ENCODE peak calls at places on chromosomes 13 and 19, in five cellular contexts. O is mucosa of descending colon, U is ascending aorta, Z is AG10803, T is fibroblast of lung. W is an unnamed sample.

GRCh38 chr13:110520431-110521295 is 40.9 kb downstream of the RAB20 start:
- DNase-seq in T (peak; percentile 66), U (peak; percentile 82), O (peak; percentile 87), Z (peak; percentile 86), W (peak; percentile 85)

GRCh38 chr19:18637644-18638630 is 1.1 kb downstream of the KLHL26 start:
- DNase-seq in Z (no peak), O (peak; percentile 67), T (no peak), U (no peak), W (no peak)

GRCh38 chr19:29547981-29548380 is 22.2 kb downstream of the VSTM2B start:
- DNase-seq in O (no peak), T (no peak), Z (no peak), U (no peak), W (no peak)

GRCh38 chr13:80955487-80955886 is 614.6 kb upstream of the SPRY2 start:
- DNase-seq in U (no peak), Z (no peak), O (no peak), T (peak; percentile 42), W (peak; percentile 47)

GRCh38 chr13:29800687-29801086 is 49.7 kb downstream of the UBL3 start:
- DNase-seq in O (no peak), Z (no peak), U (no peak), T (no peak), W (no peak)

GRCh38 chr19:16849168-16849567 is 20.0 kb downstream of the SIN3B start:
- DNase-seq in O (no peak), U (no peak), T (no peak), Z (peak; percentile 24), W (no peak)

GRCh38 chr19:49638360-49638759 is 1.6 kb downstream of the RRAS start:
- DNase-seq in O (peak; percentile 56), T (no peak), U (no peak), Z (peak; percentile 30), W (peak; percentile 28)

GRCh38 chr13:38283346-38283745 is 66.3 kb upstream of the UFM1 start:
- DNase-seq in T (no peak), O (no peak), U (no peak), Z (peak; percentile 12), W (no peak)

GRCh38 chr19:33866696-33867095 is 70.0 kb downstream of the KCTD15 start:
- DNase-seq in O (no peak), Z (no peak), U (no peak), T (no peak), W (no peak)

GRCh38 chr13:33494596-33495214 is 209.2 kb upstream of the STARD13 start:
- DNase-seq in U (no peak), O (no peak), T (peak; percentile 98), Z (peak; percentile 77), W (peak; percentile 98)

GRCh38 chr13:111248822-111249221 is 71.6 kb upstream of the TEX29 start:
- DNase-seq in U (no peak), T (no peak), Z (no peak), O (no peak), W (no peak)

GRCh38 chr19:47228937-47229673 is 1.9 kb downstream of the BBC3 start:
- DNase-seq in Z (peak; percentile 57), O (peak; percentile 51), U (no peak), T (peak; percentile 46), W (peak; percentile 43)

GRCh38 chr13:109783447-109783814 is 3.0 kb downstream of the IRS2 start:
- DNase-seq in T (no peak), U (no peak), Z (no peak), O (peak; percentile 37), W (no peak)

GRCh38 chr13:110322126-110322827 is 15.2 kb downstream of the COL4A2 start:
- DNase-seq in Z (no peak), U (no peak), T (no peak), O (no peak), W (no peak)

GRCh38 chr13:28750187-28751045 is 31.6 kb upstream of the SLC46A3 start:
- DNase-seq in U (no peak), Z (peak; percentile 46), T (no peak), O (no peak), W (peak; percentile 66)

GRCh38 chr13:106867249-106867648 is 299.3 kb upstream of the ARGLU1 start:
- DNase-seq in O (no peak), U (no peak), Z (no peak), T (peak; percentile 2), W (peak; percentile 28)

GRCh38 chr19:35292986-35293732 is 1.2 kb downstream of the MAG start:
- DNase-seq in U (no peak), T (no peak), O (no peak), Z (no peak), W (no peak)

GRCh38 chr19:29687244-29687896 is 22.1 kb downstream of the PLEKHF1 start:
- DNase-seq in Z (peak; percentile 99), T (peak; percentile 99), U (no peak), O (no peak), W (peak; percentile 92)

GRCh38 chr19:19074172-19074905 is 10.5 kb downstream of the SLC25A42 start:
- DNase-seq in O (no peak), U (no peak), Z (no peak), T (no peak), W (no peak)

GRCh38 chr13:46686171-46686570 is 110.8 kb downstream of the ESD start:
- DNase-seq in O (no peak), U (no peak), Z (no peak), T (no peak), W (no peak)

GRCh38 chr19:54430306-54431254 is 15.3 kb downstream of the TTYH1 start:
- DNase-seq in T (no peak), Z (no peak), U (no peak), O (peak; percentile 71), W (peak; percentile 40)

GRCh38 chr13:101473458-101473857 is 21.0 kb downstream of the ITGBL1 start:
- DNase-seq in Z (peak; percentile 82), U (no peak), O (no peak), T (peak; percentile 89), W (peak; percentile 71)

GRCh38 chr13:99281811-99282263 is 23.7 kb upstream of the GPR18 start:
- DNase-seq in Z (peak; percentile 71), T (no peak), O (peak; percentile 55), U (peak; percentile 34), W (no peak)

GRCh38 chr13:112785419-112785856 is 95.6 kb downstream of the ATP11A start:
- DNase-seq in T (no peak), O (no peak), Z (no peak), U (no peak), W (no peak)

GRCh38 chr13:77359171-77359570 is 32.3 kb upstream of the MYCBP2 start:
- DNase-seq in U (no peak), Z (peak; percentile 23), T (peak; percentile 15), O (no peak), W (no peak)

GRCh38 chr13:45396548-45397095 is 21.6 kb downstream of the SLC25A30 start:
- DNase-seq in Z (no peak), O (no peak), U (no peak), T (no peak), W (peak; percentile 18)

GRCh38 chr13:37701306-37701705 is 102.7 kb upstream of the POSTN start:
- DNase-seq in Z (peak; percentile 75), T (peak; percentile 29), O (no peak), U (no peak), W (peak; percentile 96)

GRCh38 chr19:36265856-36266374 is 51.0 kb downstream of the ZNF146 start:
- DNase-seq in Z (no peak), O (no peak), T (no peak), U (no peak), W (no peak)

GRCh38 chr19:5828661-5829566 is 10.6 kb downstream of the FUT6 start:
- DNase-seq in Z (no peak), T (no peak), U (no peak), O (peak; percentile 61), W (peak; percentile 13)

GRCh38 chr13:113207890-113208423 is 512 bp downstream of the PCID2 start:
- DNase-seq in T (peak; percentile 61), U (no peak), Z (peak; percentile 54), O (peak; percentile 65), W (peak; percentile 53)

GRCh38 chr19:15464394-15465385 is at the start of gene RASAL3:
- DNase-seq in O (peak; percentile 61), Z (no peak), U (no peak), T (no peak), W (peak; percentile 32)

GRCh38 chr13:52010890-52011689 is at the start of gene ATP7B:
- DNase-seq in U (no peak), O (no peak), Z (no peak), T (peak; percentile 12), W (no peak)

GRCh38 chr19:36201684-36202083 is 12.8 kb downstream of the ZNF565 start:
- DNase-seq in Z (no peak), T (no peak), O (no peak), U (no peak), W (no peak)

GRCh38 chr19:41351339-41352245 is 2.1 kb downstream of the TGFB1 start:
- DNase-seq in T (peak; percentile 64), O (peak; percentile 74), U (peak; percentile 67), Z (peak; percentile 42), W (peak; percentile 60)

GRCh38 chr19:29660835-29661234 is 4.4 kb upstream of the PLEKHF1 start:
- DNase-seq in O (no peak), U (no peak), Z (no peak), T (no peak), W (no peak)

GRCh38 chr13:32255744-32256120 is 59.4 kb downstream of the ZAR1L start:
- DNase-seq in U (no peak), Z (no peak), T (no peak), O (no peak), W (peak; percentile 53)
- H3K4me3 ChIP-seq in U (peak overlapping the region; percentile 24), Z (no peak overlapping the region), T (no peak overlapping the region), O (no peak overlapping the region), W (no peak overlapping the region)

DNA sequence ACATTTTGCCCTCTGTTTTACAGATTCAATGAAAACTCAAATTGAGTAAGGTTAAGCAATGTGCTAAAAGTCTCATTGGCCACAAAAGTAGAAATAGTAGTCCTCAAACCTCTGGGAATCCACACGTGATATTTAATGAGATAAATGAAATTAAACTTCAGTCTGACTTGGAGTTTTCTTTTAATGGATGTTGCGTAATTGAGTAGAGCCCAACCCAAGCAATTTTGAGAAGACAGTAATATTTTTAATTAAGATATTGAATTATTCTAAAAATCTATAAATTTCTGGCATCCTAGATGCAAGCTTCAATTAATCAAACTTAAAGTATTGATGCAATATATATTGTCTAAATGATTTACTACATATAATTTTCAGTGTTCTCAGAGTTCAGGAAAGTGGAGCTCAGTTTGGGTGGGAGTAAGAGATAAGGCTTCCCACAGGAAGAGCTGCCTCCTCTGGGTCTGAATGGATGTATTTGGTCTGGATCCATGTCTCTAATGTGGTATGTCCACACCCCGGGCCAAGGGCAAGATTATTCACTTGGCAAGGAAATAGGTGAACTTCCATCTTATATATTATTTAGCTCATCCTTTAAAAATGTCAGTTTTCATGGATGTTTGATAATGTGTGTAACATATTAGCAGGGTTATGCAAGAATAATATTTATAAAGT is 6.9 kb downstream of the MBNL2 start:
- DNase-seq in T (peak; percentile 86), Z (no peak), U (no peak), O (no peak), W (peak; percentile 83)
- H3K4me3 ChIP-seq in T (no peak overlapping the region), Z (no peak overlapping the region), U (no peak overlapping the region), O (no peak overlapping the region), W (no peak overlapping the region)

DNA sequence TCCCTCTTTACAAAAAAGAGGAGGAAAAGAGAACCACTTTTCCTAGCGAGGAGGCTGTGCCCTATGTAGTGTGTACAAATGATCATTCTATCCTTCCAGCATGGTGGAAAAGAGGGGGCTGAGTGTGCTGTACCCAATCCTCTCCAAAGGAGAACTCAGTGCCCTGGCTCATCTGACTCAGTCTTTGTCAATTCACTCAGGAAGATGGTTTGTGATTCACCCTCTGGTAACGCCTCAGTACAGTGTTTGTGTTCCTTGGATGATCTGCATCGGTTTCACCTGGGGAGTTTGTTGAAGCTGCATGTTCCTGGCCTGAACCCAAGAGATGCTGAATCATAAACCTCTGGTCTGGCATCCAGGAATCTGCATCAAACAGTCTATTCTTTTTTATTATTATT is 18.3 kb upstream of the ENOX1 start:
- DNase-seq in T (peak; percentile 92), O (no peak), U (no peak), Z (peak; percentile 79), W (peak; percentile 73)
- H3K4me3 ChIP-seq in T (no peak overlapping the region), O (no peak overlapping the region), U (no peak overlapping the region), Z (peak overlapping the region; percentile 25), W (peak overlapping the region; percentile 1)

GRCh38 chr19:8423821-8424223 is 10.7 kb downstream of the MARCHF2 start:
- DNase-seq in O (peak; percentile 74), Z (peak; percentile 98), U (peak; percentile 88), T (peak; percentile 96), W (peak; percentile 99)
- H3K4me3 ChIP-seq in O (no peak overlapping the region), Z (no peak overlapping the region), U (peak overlapping the region; percentile 23), T (no peak overlapping the region), W (no peak overlapping the region)